ENCODE peak calls at places on chromosomes 2 and 18, in five cellular contexts. One of them, this sample, is unnamed.
A peak's percentile ranks its signal among the peaks of the same experiment; 100 is the strongest.

GRCh38 chr2:3266727-3267548 is 110.7 kb downstream of the EIPR1 start:
- DNase-seq in body of pancreas: no peak
- DNase-seq in naive thymus-derived CD4-positive, alpha-beta T cell: no peak
- DNase-seq in CD8-positive, alpha-beta T cell: no peak
- DNase-seq in IMR-90: no peak
- DNase-seq in this sample: peak; percentile 21

GRCh38 chr18:515156-515815 is 14.8 kb upstream of the COLEC12 start:
- DNase-seq in naive thymus-derived CD4-positive, alpha-beta T cell: no peak
- DNase-seq in body of pancreas: no peak
- DNase-seq in IMR-90: no peak
- DNase-seq in CD8-positive, alpha-beta T cell: no peak
- DNase-seq in this sample: no peak

GRCh38 chr2:189178726-189179606 is 595 bp downstream of the COL5A2 start:
- DNase-seq in naive thymus-derived CD4-positive, alpha-beta T cell: no peak
- DNase-seq in IMR-90: peak; percentile 78
- DNase-seq in CD8-positive, alpha-beta T cell: no peak
- DNase-seq in body of pancreas: no peak
- DNase-seq in this sample: peak; percentile 63

GRCh38 chr2:205755923-205756322 is 73.6 kb downstream of the NRP2 start:
- DNase-seq in IMR-90: peak; percentile 37
- DNase-seq in CD8-positive, alpha-beta T cell: no peak
- DNase-seq in body of pancreas: no peak
- DNase-seq in naive thymus-derived CD4-positive, alpha-beta T cell: no peak
- DNase-seq in this sample: no peak

GRCh38 chr2:235613671-235614070 is 119.8 kb downstream of the AGAP1 start:
- DNase-seq in body of pancreas: no peak
- DNase-seq in CD8-positive, alpha-beta T cell: no peak
- DNase-seq in IMR-90: no peak
- DNase-seq in naive thymus-derived CD4-positive, alpha-beta T cell: no peak
- DNase-seq in this sample: no peak

GRCh38 chr2:181294979-181295378 is 162.2 kb upstream of the ITGA4 start:
- DNase-seq in IMR-90: no peak
- DNase-seq in CD8-positive, alpha-beta T cell: no peak
- DNase-seq in body of pancreas: no peak
- DNase-seq in naive thymus-derived CD4-positive, alpha-beta T cell: no peak
- DNase-seq in this sample: no peak

GRCh38 chr18:22032392-22032961 is 136.9 kb upstream of the GATA6 start:
- DNase-seq in body of pancreas: peak; percentile 53
- DNase-seq in CD8-positive, alpha-beta T cell: no peak
- DNase-seq in naive thymus-derived CD4-positive, alpha-beta T cell: no peak
- DNase-seq in IMR-90: peak; percentile 92
- DNase-seq in this sample: peak; percentile 98

GRCh38 chr18:3151379-3152264 is 68.1 kb downstream of the MYOM1 start:
- DNase-seq in body of pancreas: no peak
- DNase-seq in IMR-90: peak; percentile 52
- DNase-seq in naive thymus-derived CD4-positive, alpha-beta T cell: peak; percentile 31
- DNase-seq in CD8-positive, alpha-beta T cell: no peak
- DNase-seq in this sample: no peak

GRCh38 chr18:67104700-67105284 is 411.7 kb downstream of the DSEL start:
- DNase-seq in naive thymus-derived CD4-positive, alpha-beta T cell: peak; percentile 3
- DNase-seq in body of pancreas: peak; percentile 69
- DNase-seq in CD8-positive, alpha-beta T cell: peak; percentile 24
- DNase-seq in IMR-90: peak; percentile 66
- DNase-seq in this sample: peak; percentile 36

GRCh38 chr2:192194065-192194865 is 468 bp downstream of the TMEFF2 start:
- DNase-seq in IMR-90: peak; percentile 39
- DNase-seq in naive thymus-derived CD4-positive, alpha-beta T cell: no peak
- DNase-seq in body of pancreas: peak; percentile 1
- DNase-seq in CD8-positive, alpha-beta T cell: no peak
- DNase-seq in this sample: no peak

GRCh38 chr2:168948621-168949212 is 47.6 kb downstream of the G6PC2 start:
- DNase-seq in body of pancreas: no peak
- DNase-seq in IMR-90: peak; percentile 6
- DNase-seq in naive thymus-derived CD4-positive, alpha-beta T cell: no peak
- DNase-seq in CD8-positive, alpha-beta T cell: no peak
- DNase-seq in this sample: peak; percentile 14

GRCh38 chr2:149972039-149972438 is 384.5 kb upstream of the MMADHC start:
- DNase-seq in IMR-90: peak; percentile 23
- DNase-seq in CD8-positive, alpha-beta T cell: no peak
- DNase-seq in naive thymus-derived CD4-positive, alpha-beta T cell: no peak
- DNase-seq in body of pancreas: peak; percentile 17
- DNase-seq in this sample: no peak

GRCh38 chr2:236603361-236604015 is 33.9 kb downstream of the ACKR3 start:
- DNase-seq in naive thymus-derived CD4-positive, alpha-beta T cell: no peak
- DNase-seq in CD8-positive, alpha-beta T cell: no peak
- DNase-seq in IMR-90: no peak
- DNase-seq in body of pancreas: no peak
- DNase-seq in this sample: no peak

GRCh38 chr2:38074047-38074774 is 1.7 kb downstream of the CYP1B1 start:
- DNase-seq in CD8-positive, alpha-beta T cell: no peak
- DNase-seq in body of pancreas: no peak
- DNase-seq in naive thymus-derived CD4-positive, alpha-beta T cell: no peak
- DNase-seq in IMR-90: no peak
- DNase-seq in this sample: no peak

GRCh38 chr2:231393149-231394131 is 2.1 kb upstream of the B3GNT7 start:
- DNase-seq in IMR-90: no peak
- DNase-seq in naive thymus-derived CD4-positive, alpha-beta T cell: no peak
- DNase-seq in CD8-positive, alpha-beta T cell: peak; percentile 46
- DNase-seq in body of pancreas: no peak
- DNase-seq in this sample: no peak

GRCh38 chr2:137031731-137032130 is 266.4 kb downstream of the THSD7B start:
- DNase-seq in IMR-90: no peak
- DNase-seq in naive thymus-derived CD4-positive, alpha-beta T cell: no peak
- DNase-seq in body of pancreas: no peak
- DNase-seq in CD8-positive, alpha-beta T cell: no peak
- DNase-seq in this sample: peak; percentile 90

GRCh38 chr2:25039126-25039525 is 2.8 kb upstream of the EFR3B start:
- DNase-seq in naive thymus-derived CD4-positive, alpha-beta T cell: no peak
- DNase-seq in IMR-90: no peak
- DNase-seq in body of pancreas: no peak
- DNase-seq in CD8-positive, alpha-beta T cell: no peak
- DNase-seq in this sample: no peak
- H3K4me1 ChIP-seq in naive thymus-derived CD4-positive, alpha-beta T cell: peaks cover 17% of the 10 kb centered on the region
- H3K4me1 ChIP-seq in IMR-90: peaks cover 10% of the 10 kb centered on the region
- H3K4me1 ChIP-seq in body of pancreas: peaks cover 17% of the 10 kb centered on the region
- H3K4me1 ChIP-seq in CD8-positive, alpha-beta T cell: peaks cover 17% of the 10 kb centered on the region
- H3K4me1 ChIP-seq in this sample: no peaks in the 10 kb centered on the region

GRCh38 chr2:199554026-199554425 is 96.3 kb upstream of the SATB2 start:
- DNase-seq in CD8-positive, alpha-beta T cell: no peak
- DNase-seq in body of pancreas: no peak
- DNase-seq in naive thymus-derived CD4-positive, alpha-beta T cell: no peak
- DNase-seq in IMR-90: no peak
- DNase-seq in this sample: peak; percentile 17
- H3K27ac ChIP-seq in CD8-positive, alpha-beta T cell: no peak overlapping the region
- H3K27ac ChIP-seq in body of pancreas: no peak overlapping the region
- H3K27ac ChIP-seq in naive thymus-derived CD4-positive, alpha-beta T cell: no peak overlapping the region
- H3K27ac ChIP-seq in IMR-90: no peak overlapping the region
- H3K27ac ChIP-seq in this sample: no peak overlapping the region

GRCh38 chr2:30823452-30823851 is 16.2 kb upstream of the CAPN13 start:
- DNase-seq in naive thymus-derived CD4-positive, alpha-beta T cell: no peak
- DNase-seq in body of pancreas: no peak
- DNase-seq in IMR-90: no peak
- DNase-seq in CD8-positive, alpha-beta T cell: no peak
- DNase-seq in this sample: no peak
- H3K4me1 ChIP-seq in naive thymus-derived CD4-positive, alpha-beta T cell: no peaks in the 10 kb centered on the region
- H3K4me1 ChIP-seq in body of pancreas: no peaks in the 10 kb centered on the region
- H3K4me1 ChIP-seq in IMR-90: no peaks in the 10 kb centered on the region
- H3K4me1 ChIP-seq in CD8-positive, alpha-beta T cell: no peaks in the 10 kb centered on the region
- H3K4me1 ChIP-seq in this sample: no peaks in the 10 kb centered on the region

DNA sequence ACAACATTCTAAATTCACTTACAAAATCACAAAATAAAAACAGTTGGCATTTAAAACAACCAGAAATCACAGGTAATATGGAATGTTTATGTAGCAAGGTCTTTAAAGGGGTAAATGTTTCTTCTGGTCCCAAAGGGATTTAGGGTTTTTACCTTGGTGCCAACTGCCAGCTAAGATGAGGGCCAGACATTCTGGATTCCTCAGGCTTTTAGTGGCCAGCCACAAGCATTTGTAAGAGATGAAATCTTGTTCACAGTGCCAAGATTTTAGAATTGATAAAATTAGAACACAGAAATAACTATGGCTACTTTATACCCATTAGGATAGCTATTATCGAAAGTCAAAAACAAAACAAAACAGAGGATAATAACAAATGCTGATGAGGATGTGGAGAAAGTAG is 60.4 kb upstream of the CDKL4 start:
- DNase-seq in naive thymus-derived CD4-positive, alpha-beta T cell: no peak
- DNase-seq in body of pancreas: no peak
- DNase-seq in IMR-90: no peak
- DNase-seq in CD8-positive, alpha-beta T cell: no peak
- DNase-seq in this sample: no peak
- H3K27ac ChIP-seq in naive thymus-derived CD4-positive, alpha-beta T cell: no peak overlapping the region
- H3K27ac ChIP-seq in body of pancreas: no peak overlapping the region
- H3K27ac ChIP-seq in IMR-90: no peak overlapping the region
- H3K27ac ChIP-seq in CD8-positive, alpha-beta T cell: no peak overlapping the region
- H3K27ac ChIP-seq in this sample: no peak overlapping the region

GRCh38 chr2:74572178-74572925 is 17.8 kb downstream of the DOK1 start:
- DNase-seq in naive thymus-derived CD4-positive, alpha-beta T cell: no peak
- DNase-seq in IMR-90: no peak
- DNase-seq in body of pancreas: no peak
- DNase-seq in CD8-positive, alpha-beta T cell: no peak
- DNase-seq in this sample: no peak

GRCh38 chr2:74571058-74571457 is 16.5 kb downstream of the DOK1 start:
- DNase-seq in body of pancreas: no peak
- DNase-seq in IMR-90: no peak
- DNase-seq in CD8-positive, alpha-beta T cell: no peak
- DNase-seq in naive thymus-derived CD4-positive, alpha-beta T cell: no peak
- DNase-seq in this sample: no peak

GRCh38 chr2:74567862-74568261 is 13.3 kb downstream of the DOK1 start:
- DNase-seq in IMR-90: peak; percentile 88
- DNase-seq in naive thymus-derived CD4-positive, alpha-beta T cell: no peak
- DNase-seq in body of pancreas: no peak
- DNase-seq in CD8-positive, alpha-beta T cell: no peak
- DNase-seq in this sample: peak; percentile 56

GRCh38 chr2:74566423-74567085 is 12.0 kb downstream of the DOK1 start:
- DNase-seq in CD8-positive, alpha-beta T cell: no peak
- DNase-seq in naive thymus-derived CD4-positive, alpha-beta T cell: no peak
- DNase-seq in IMR-90: peak; percentile 75
- DNase-seq in body of pancreas: no peak
- DNase-seq in this sample: no peak

GRCh38 chr2:74569686-74570085 is 15.2 kb downstream of the DOK1 start:
- DNase-seq in naive thymus-derived CD4-positive, alpha-beta T cell: no peak
- DNase-seq in body of pancreas: no peak
- DNase-seq in IMR-90: no peak
- DNase-seq in CD8-positive, alpha-beta T cell: no peak
- DNase-seq in this sample: no peak
- H3K4me1 ChIP-seq in naive thymus-derived CD4-positive, alpha-beta T cell: peaks cover 13% of the 10 kb centered on the region
- H3K4me1 ChIP-seq in body of pancreas: no peaks in the 10 kb centered on the region
- H3K4me1 ChIP-seq in IMR-90: peaks cover 13% of the 10 kb centered on the region
- H3K4me1 ChIP-seq in CD8-positive, alpha-beta T cell: peaks cover 13% of the 10 kb centered on the region
- H3K4me1 ChIP-seq in this sample: peaks cover 34% of the 10 kb centered on the region

DNA sequence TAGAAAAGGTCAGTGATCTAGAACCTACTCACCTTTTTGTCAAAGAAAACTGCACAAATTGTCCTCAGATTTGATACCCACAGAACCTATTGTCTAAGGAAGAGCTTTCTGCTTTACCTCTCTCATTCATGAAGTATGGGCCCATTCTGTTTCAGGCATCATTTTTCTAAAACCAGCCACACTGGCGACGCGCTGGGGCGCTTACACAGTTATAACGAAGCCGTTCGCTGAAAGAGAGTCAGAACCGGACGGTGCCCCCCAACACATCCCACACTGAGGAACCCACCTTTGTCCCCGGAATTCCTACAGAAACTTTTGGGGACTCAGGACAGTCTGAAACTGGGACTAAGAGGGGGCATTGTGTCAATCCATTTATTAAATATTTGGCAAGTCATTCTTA is 206.3 kb upstream of the HAAO start:
- DNase-seq in naive thymus-derived CD4-positive, alpha-beta T cell: no peak
- DNase-seq in body of pancreas: no peak
- DNase-seq in CD8-positive, alpha-beta T cell: no peak
- DNase-seq in IMR-90: no peak
- DNase-seq in this sample: no peak
- H3K27ac ChIP-seq in naive thymus-derived CD4-positive, alpha-beta T cell: no peak overlapping the region
- H3K27ac ChIP-seq in body of pancreas: no peak overlapping the region
- H3K27ac ChIP-seq in CD8-positive, alpha-beta T cell: no peak overlapping the region
- H3K27ac ChIP-seq in IMR-90: no peak overlapping the region
- H3K27ac ChIP-seq in this sample: no peak overlapping the region

GRCh38 chr2:111981666-111982065 is 73.4 kb upstream of the TMEM87B start:
- DNase-seq in IMR-90: no peak
- DNase-seq in CD8-positive, alpha-beta T cell: no peak
- DNase-seq in naive thymus-derived CD4-positive, alpha-beta T cell: no peak
- DNase-seq in body of pancreas: no peak
- DNase-seq in this sample: no peak

GRCh38 chr2:111984213-111984604 is 70.9 kb upstream of the TMEM87B start:
- DNase-seq in IMR-90: no peak
- DNase-seq in body of pancreas: no peak
- DNase-seq in CD8-positive, alpha-beta T cell: no peak
- DNase-seq in naive thymus-derived CD4-positive, alpha-beta T cell: no peak
- DNase-seq in this sample: no peak

GRCh38 chr2:111985514-111985913 is 69.6 kb upstream of the TMEM87B start:
- DNase-seq in IMR-90: no peak
- DNase-seq in CD8-positive, alpha-beta T cell: no peak
- DNase-seq in naive thymus-derived CD4-positive, alpha-beta T cell: no peak
- DNase-seq in body of pancreas: no peak
- DNase-seq in this sample: no peak

GRCh38 chr2:111983478-111984212 is 71.4 kb upstream of the TMEM87B start:
- DNase-seq in naive thymus-derived CD4-positive, alpha-beta T cell: no peak
- DNase-seq in body of pancreas: no peak
- DNase-seq in CD8-positive, alpha-beta T cell: no peak
- DNase-seq in IMR-90: peak; percentile 19
- DNase-seq in this sample: no peak

GRCh38 chr2:111982822-111983221 is 72.2 kb upstream of the TMEM87B start:
- DNase-seq in naive thymus-derived CD4-positive, alpha-beta T cell: no peak
- DNase-seq in body of pancreas: no peak
- DNase-seq in CD8-positive, alpha-beta T cell: no peak
- DNase-seq in IMR-90: no peak
- DNase-seq in this sample: no peak
- H3K4me1 ChIP-seq in naive thymus-derived CD4-positive, alpha-beta T cell: no peaks in the 10 kb centered on the region
- H3K4me1 ChIP-seq in body of pancreas: no peaks in the 10 kb centered on the region
- H3K4me1 ChIP-seq in CD8-positive, alpha-beta T cell: no peaks in the 10 kb centered on the region
- H3K4me1 ChIP-seq in IMR-90: no peaks in the 10 kb centered on the region
- H3K4me1 ChIP-seq in this sample: peaks cover 13% of the 10 kb centered on the region

GRCh38 chr2:201957091-201957490 is 76.6 kb upstream of the FZD7 start:
- DNase-seq in IMR-90: no peak
- DNase-seq in body of pancreas: no peak
- DNase-seq in naive thymus-derived CD4-positive, alpha-beta T cell: no peak
- DNase-seq in CD8-positive, alpha-beta T cell: no peak
- DNase-seq in this sample: no peak

GRCh38 chr2:201955231-201955630 is 78.4 kb upstream of the FZD7 start:
- DNase-seq in IMR-90: no peak
- DNase-seq in naive thymus-derived CD4-positive, alpha-beta T cell: no peak
- DNase-seq in body of pancreas: no peak
- DNase-seq in CD8-positive, alpha-beta T cell: no peak
- DNase-seq in this sample: no peak

GRCh38 chr2:201953880-201954279 is 79.8 kb upstream of the FZD7 start:
- DNase-seq in CD8-positive, alpha-beta T cell: no peak
- DNase-seq in body of pancreas: no peak
- DNase-seq in IMR-90: no peak
- DNase-seq in naive thymus-derived CD4-positive, alpha-beta T cell: no peak
- DNase-seq in this sample: no peak

GRCh38 chr2:201956361-201956760 is 77.3 kb upstream of the FZD7 start:
- DNase-seq in IMR-90: no peak
- DNase-seq in body of pancreas: no peak
- DNase-seq in CD8-positive, alpha-beta T cell: no peak
- DNase-seq in naive thymus-derived CD4-positive, alpha-beta T cell: no peak
- DNase-seq in this sample: no peak

GRCh38 chr2:201955702-201956141 is 77.9 kb upstream of the FZD7 start:
- DNase-seq in CD8-positive, alpha-beta T cell: no peak
- DNase-seq in body of pancreas: no peak
- DNase-seq in IMR-90: peak; percentile 52
- DNase-seq in naive thymus-derived CD4-positive, alpha-beta T cell: no peak
- DNase-seq in this sample: no peak
- H3K27ac ChIP-seq in CD8-positive, alpha-beta T cell: no peak overlapping the region
- H3K27ac ChIP-seq in body of pancreas: no peak overlapping the region
- H3K27ac ChIP-seq in IMR-90: no peak overlapping the region
- H3K27ac ChIP-seq in naive thymus-derived CD4-positive, alpha-beta T cell: no peak overlapping the region
- H3K27ac ChIP-seq in this sample: no peak overlapping the region